ENCODE peak calls at places on chromosomes 2 and 18, in five cellular contexts. J is H1, D is neuronal stem cell, K is mesenchymal stem cell, M is trophoblast cell. Q is an unnamed sample.
A peak's percentile ranks its signal among the peaks of the same experiment; 100 is the strongest.

GRCh38 chr2:139825726-139826125 is 1045.5 kb upstream of the NXPH2 start:
- DNase-seq in J (no peak), D (no peak), K (peak; percentile 17), M (no peak), Q (no peak)

GRCh38 chr18:79942786-79943607 is 8.5 kb downstream of the SLC66A2 start:
- DNase-seq in J (no peak), D (no peak), K (no peak), M (no peak), Q (peak; percentile 25)

GRCh38 chr2:85435986-85436835 is 17.7 kb downstream of the SH2D6 start:
- DNase-seq in J (no peak), D (no peak), K (no peak), M (no peak), Q (no peak)

GRCh38 chr2:32752205-32752604 is 124.4 kb downstream of the TTC27 start:
- DNase-seq in J (no peak), D (no peak), K (no peak), M (no peak), Q (no peak)

GRCh38 chr18:213977-214376 is 53.9 kb downstream of the THOC1 start:
- DNase-seq in J (no peak), D (no peak), K (no peak), M (no peak), Q (no peak)

GRCh38 chr2:232420463-232421188 is 14.0 kb downstream of the ALPG start:
- DNase-seq in J (peak; percentile 76), D (no peak), K (peak; percentile 20), M (peak; percentile 70), Q (peak; percentile 65)

GRCh38 chr2:128639693-128640092 is 321.0 kb upstream of the HS6ST1 start:
- DNase-seq in J (no peak), D (no peak), K (no peak), M (no peak), Q (peak; percentile 28)

GRCh38 chr18:79129120-79129519 is 59.9 kb downstream of the ATP9B start:
- DNase-seq in J (no peak), D (no peak), K (no peak), M (no peak), Q (no peak)

GRCh38 chr2:238690673-238690965 is 157.3 kb upstream of the TWIST2 start:
- DNase-seq in J (no peak), D (no peak), K (no peak), M (peak; percentile 26), Q (no peak)

GRCh38 chr2:201114846-201115245 is 1.1 kb upstream of the CFLAR start:
- DNase-seq in J (no peak), D (no peak), K (no peak), M (peak; percentile 65), Q (no peak)

GRCh38 chr18:45361148-45361851 is 254.0 kb upstream of the SLC14A2 start:
- DNase-seq in J (no peak), D (no peak), K (no peak), M (no peak), Q (no peak)

GRCh38 chr2:191758420-191759199 is 80.7 kb downstream of the NABP1 start:
- DNase-seq in J (peak; percentile 67), D (peak; percentile 9), K (peak; percentile 64), M (peak; percentile 83), Q (peak; percentile 79)

GRCh38 chr2:237996041-237996593 is 29.3 kb downstream of the UBE2F start:
- DNase-seq in J (no peak), D (no peak), K (peak; percentile 62), M (peak; percentile 6), Q (no peak)

GRCh38 chr2:149766339-149766738 is 178.8 kb upstream of the MMADHC start:
- DNase-seq in J (no peak), D (no peak), K (no peak), M (no peak), Q (no peak)

GRCh38 chr2:99900589-99900988 is 241.8 kb downstream of the AFF3 start:
- DNase-seq in J (no peak), D (no peak), K (no peak), M (no peak), Q (no peak)

GRCh38 chr2:170885130-170885791 is 43.8 kb upstream of the GORASP2 start:
- DNase-seq in J (no peak), D (no peak), K (no peak), M (no peak), Q (no peak)

GRCh38 chr18:70072678-70073077 is 125.0 kb upstream of the CD226 start:
- DNase-seq in J (no peak), D (no peak), K (peak; percentile 26), M (peak; percentile 19), Q (no peak)

GRCh38 chr2:31563273-31563839 is 17.4 kb downstream of the SRD5A2 start:
- DNase-seq in J (no peak), D (no peak), K (no peak), M (no peak), Q (no peak)

GRCh38 chr18:22318745-22319407 is 98.8 kb downstream of the CTAGE1 start:
- DNase-seq in J (no peak), D (no peak), K (peak; percentile 64), M (no peak), Q (no peak)

GRCh38 chr2:38146917-38147307 is 71.0 kb upstream of the CYP1B1 start:
- DNase-seq in J (no peak), D (no peak), K (peak; percentile 98), M (peak; percentile 77), Q (peak; percentile 78)

GRCh38 chr2:71716697-71717624 is 263.6 kb downstream of the DYSF start:
- DNase-seq in J (no peak), D (no peak), K (peak; percentile 95), M (no peak), Q (no peak)

GRCh38 chr2:69366-70344 is 23.4 kb upstream of the FAM110C start:
- DNase-seq in J (no peak), D (no peak), K (no peak), M (no peak), Q (peak; percentile 41)

GRCh38 chr2:1614564-1614963 is 129.8 kb downstream of the PXDN start:
- DNase-seq in J (no peak), D (no peak), K (no peak), M (no peak), Q (no peak)

GRCh38 chr2:236249066-236249465 is 15.1 kb downstream of the ASB18 start:
- DNase-seq in J (no peak), D (no peak), K (no peak), M (no peak), Q (no peak)

GRCh38 chr2:9533663-9534062 is 22.0 kb downstream of the ADAM17 start:
- DNase-seq in J (no peak), D (no peak), K (no peak), M (no peak), Q (no peak)

GRCh38 chr2:43478423-43479086 is 117.3 kb downstream of the THADA start:
- DNase-seq in J (no peak), D (no peak), K (no peak), M (peak; percentile 80), Q (no peak)

GRCh38 chr18:51687845-51688585 is 490.5 kb upstream of the MEX3C start:
- DNase-seq in J (no peak), D (no peak), K (no peak), M (no peak), Q (no peak)

GRCh38 chr18:24539866-24540604 is 79.6 kb downstream of the HRH4 start:
- DNase-seq in J (no peak), D (no peak), K (no peak), M (no peak), Q (no peak)

GRCh38 chr18:13429016-13429415 is 210.5 kb downstream of the LDLRAD4 start:
- DNase-seq in J (no peak), D (no peak), K (no peak), M (no peak), Q (no peak)

GRCh38 chr2:15782009-15782751 is 158.2 kb upstream of the MYCN start:
- DNase-seq in J (no peak), D (no peak), K (no peak), M (no peak), Q (no peak)

GRCh38 chr2:164065038-164065437 is 329.2 kb upstream of the FIGN start:
- DNase-seq in J (no peak), D (no peak), K (no peak), M (no peak), Q (no peak)

GRCh38 chr2:228039752-228040534 is 141.5 kb downstream of the SPHKAP start:
- DNase-seq in J (no peak), D (peak; percentile 11), K (no peak), M (peak; percentile 63), Q (no peak)

GRCh38 chr2:141439524-141439923 is 691.3 kb downstream of the LRP1B start:
- DNase-seq in J (no peak), D (no peak), K (peak; percentile 11), M (no peak), Q (no peak)

GRCh38 chr18:21090680-21091079 is 20.9 kb downstream of the ROCK1 start:
- DNase-seq in J (no peak), D (no peak), K (no peak), M (no peak), Q (no peak)
- H2BK12ac ChIP-seq in J (no peak overlapping the region), D (no peak overlapping the region), K (no peak overlapping the region), M (no peak overlapping the region), Q (no peak overlapping the region)

GRCh38 chr2:221346411-221346810 is 225.7 kb downstream of the EPHA4 start:
- DNase-seq in J (no peak), D (no peak), K (no peak), M (no peak), Q (no peak)
- H2BK12ac ChIP-seq in J (no peak overlapping the region), D (no peak overlapping the region), K (no peak overlapping the region), M (no peak overlapping the region), Q (no peak overlapping the region)

DNA sequence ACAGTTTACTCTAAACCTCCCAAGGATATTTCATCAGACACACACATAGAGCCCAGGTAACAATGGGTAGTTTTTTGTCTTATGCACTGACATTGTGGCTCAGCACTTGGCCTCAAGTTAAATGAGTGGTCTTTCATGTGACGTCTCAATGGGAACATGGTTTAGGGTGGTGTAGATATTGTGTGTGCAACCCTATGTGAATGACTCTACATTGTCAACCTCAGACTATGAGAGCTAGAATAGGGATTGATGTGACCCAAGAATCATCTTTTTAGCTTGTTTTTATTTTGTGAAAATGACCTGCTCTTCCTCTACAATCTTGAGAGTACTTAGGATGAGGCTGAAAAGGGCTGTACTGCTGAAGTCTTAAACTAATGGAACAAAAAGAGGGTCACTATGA is 86.2 kb downstream of the SCN1A start:
- DNase-seq in J (no peak), D (no peak), K (no peak), M (no peak), Q (no peak)
- H2BK12ac ChIP-seq in J (no peak overlapping the region), D (no peak overlapping the region), K (no peak overlapping the region), M (no peak overlapping the region), Q (no peak overlapping the region)

GRCh38 chr18:59211629-59212028 is 8.3 kb upstream of the GRP start:
- DNase-seq in J (no peak), D (no peak), K (no peak), M (no peak), Q (no peak)

GRCh38 chr18:59208602-59209001 is 11.4 kb upstream of the GRP start:
- DNase-seq in J (no peak), D (no peak), K (no peak), M (no peak), Q (no peak)

GRCh38 chr18:59210311-59210710 is 9.6 kb upstream of the GRP start:
- DNase-seq in J (peak; percentile 31), D (no peak), K (no peak), M (no peak), Q (no peak)

GRCh38 chr18:59202258-59202820 is 17.6 kb upstream of the GRP start:
- DNase-seq in J (no peak), D (no peak), K (no peak), M (no peak), Q (no peak)

DNA sequence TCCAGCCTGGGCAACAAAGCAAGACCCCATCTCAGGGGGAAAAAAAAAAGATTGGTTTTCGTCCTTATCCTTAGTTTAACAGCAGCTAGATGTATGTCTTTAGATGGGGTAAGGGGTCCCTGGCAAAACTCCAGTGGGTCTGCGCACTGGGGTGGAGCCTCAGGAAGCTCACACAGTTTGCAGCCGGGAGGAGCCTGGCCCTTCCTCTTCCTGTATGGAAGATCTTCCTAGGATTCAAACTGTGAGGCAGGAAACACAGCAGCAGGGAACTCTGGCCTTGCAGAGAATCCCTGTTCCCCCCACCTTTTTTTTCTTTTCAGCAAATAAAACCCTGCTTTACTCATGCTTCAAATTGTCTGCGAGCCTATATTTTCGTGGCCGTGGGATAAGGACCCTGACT is 12.5 kb upstream of the GRP start:
- DNase-seq in J (no peak), D (no peak), K (no peak), M (no peak), Q (no peak)
- H2BK12ac ChIP-seq in J (no peak overlapping the region), D (no peak overlapping the region), K (no peak overlapping the region), M (no peak overlapping the region), Q (no peak overlapping the region)

Q was measured in H9.